ENCODE peak calls at places on chromosomes 2 and 18, in ten cellular contexts. U is neuronal stem cell, T is lower lobe of right lung, F is PC-9, X is lung, K is heart right ventricle, S is H7, N is Panc1, W is HL-60, M is GM06990. Y is an unnamed sample.

GRCh38 chr2:11829324-11829946 is 83.0 kb downstream of the LPIN1 start:
- DNase-seq in U (peak; percentile 71), M (peak; percentile 78), T (peak; percentile 73), K (peak; percentile 75), X (peak; percentile 60), F (peak; percentile 44), W (peak; percentile 65), S (peak; percentile 76), N (peak; percentile 46), Y (peak; percentile 85)

GRCh38 chr2:231648579-231649174 is 56.0 kb downstream of the TEX44 start:
- DNase-seq in U (no peak), F (peak; percentile 89), X (peak; percentile 79), S (peak; percentile 87), N (peak; percentile 55), K (peak; percentile 68), W (peak; percentile 80), M (no peak), T (peak; percentile 87), Y (peak; percentile 69)

GRCh38 chr2:136008205-136008865 is 22.9 kb upstream of the DARS1 start:
- DNase-seq in T (peak; percentile 82), F (no peak), N (no peak), W (peak; percentile 99), S (no peak), M (no peak), X (peak; percentile 69), K (peak; percentile 29), U (no peak), Y (no peak)

GRCh38 chr2:86286518-86286917 is 50.9 kb downstream of the REEP1 start:
- DNase-seq in W (no peak), K (no peak), T (no peak), N (no peak), X (no peak), M (no peak), U (no peak), F (no peak), S (no peak), Y (no peak)

GRCh38 chr18:39841133-39842041 is 2113.6 kb upstream of the PIK3C3 start:
- DNase-seq in F (peak; percentile 56), T (peak; percentile 51), U (peak; percentile 71), M (no peak), X (peak; percentile 52), K (peak; percentile 4), N (no peak), W (peak; percentile 7), S (peak; percentile 74), Y (peak; percentile 92)

GRCh38 chr18:58723810-58724602 is 52.7 kb downstream of the MALT1 start:
- DNase-seq in S (no peak), M (no peak), T (no peak), U (no peak), N (no peak), K (no peak), F (no peak), W (no peak), X (no peak), Y (no peak)

GRCh38 chr2:237695201-237695780 is 67.9 kb downstream of the LRRFIP1 start:
- DNase-seq in W (peak; percentile 67), K (no peak), M (peak; percentile 64), F (peak; percentile 63), T (no peak), X (no peak), S (no peak), U (no peak), N (peak; percentile 83), Y (no peak)

GRCh38 chr2:157421964-157422363 is 21.9 kb downstream of the CYTIP start:
- DNase-seq in T (no peak), N (no peak), X (no peak), M (no peak), S (no peak), W (no peak), K (no peak), U (no peak), F (no peak), Y (no peak)

GRCh38 chr2:128260239-128261138 is 58.2 kb downstream of the HS6ST1 start:
- DNase-seq in K (no peak), X (peak; percentile 57), W (no peak), M (no peak), N (no peak), F (peak; percentile 73), U (peak; percentile 61), S (peak; percentile 89), T (no peak), Y (peak; percentile 83)

GRCh38 chr2:120720176-120720575 is 15.5 kb upstream of the GLI2 start:
- DNase-seq in K (no peak), T (no peak), M (no peak), W (no peak), F (no peak), S (peak; percentile 8), X (no peak), N (no peak), U (no peak), Y (no peak)

GRCh38 chr2:20470211-20470610 is 23.3 kb downstream of the RHOB start:
- DNase-seq in K (no peak), X (no peak), T (no peak), W (no peak), U (no peak), N (no peak), S (no peak), M (no peak), F (no peak), Y (no peak)

GRCh38 chr18:68177807-68178702 is 536.9 kb downstream of the TMX3 start:
- DNase-seq in S (no peak), M (no peak), F (peak; percentile 45), T (no peak), K (no peak), W (no peak), N (peak; percentile 32), X (no peak), U (no peak), Y (no peak)

GRCh38 chr2:174985624-174986023 is 19.6 kb downstream of the CHN1 start:
- DNase-seq in M (no peak), K (no peak), X (no peak), U (no peak), T (no peak), N (no peak), S (no peak), F (no peak), W (no peak), Y (peak; percentile 21)

GRCh38 chr2:199973703-199974102 is 18.3 kb downstream of the MAIP1 start:
- DNase-seq in S (peak; percentile 33), U (no peak), T (no peak), M (no peak), N (no peak), W (no peak), X (no peak), F (no peak), K (no peak), Y (peak; percentile 48)

GRCh38 chr2:135164431-135164830 is 112.3 kb downstream of the RAB3GAP1 start:
- DNase-seq in X (no peak), S (no peak), F (peak; percentile 16), N (no peak), M (no peak), W (no peak), T (no peak), U (no peak), K (no peak), Y (no peak)

GRCh38 chr2:180882959-180883358 is 97.4 kb upstream of the UBE2E3 start:
- DNase-seq in S (no peak), T (no peak), M (no peak), X (no peak), N (no peak), W (no peak), K (no peak), U (no peak), F (no peak), Y (no peak)

DNA sequence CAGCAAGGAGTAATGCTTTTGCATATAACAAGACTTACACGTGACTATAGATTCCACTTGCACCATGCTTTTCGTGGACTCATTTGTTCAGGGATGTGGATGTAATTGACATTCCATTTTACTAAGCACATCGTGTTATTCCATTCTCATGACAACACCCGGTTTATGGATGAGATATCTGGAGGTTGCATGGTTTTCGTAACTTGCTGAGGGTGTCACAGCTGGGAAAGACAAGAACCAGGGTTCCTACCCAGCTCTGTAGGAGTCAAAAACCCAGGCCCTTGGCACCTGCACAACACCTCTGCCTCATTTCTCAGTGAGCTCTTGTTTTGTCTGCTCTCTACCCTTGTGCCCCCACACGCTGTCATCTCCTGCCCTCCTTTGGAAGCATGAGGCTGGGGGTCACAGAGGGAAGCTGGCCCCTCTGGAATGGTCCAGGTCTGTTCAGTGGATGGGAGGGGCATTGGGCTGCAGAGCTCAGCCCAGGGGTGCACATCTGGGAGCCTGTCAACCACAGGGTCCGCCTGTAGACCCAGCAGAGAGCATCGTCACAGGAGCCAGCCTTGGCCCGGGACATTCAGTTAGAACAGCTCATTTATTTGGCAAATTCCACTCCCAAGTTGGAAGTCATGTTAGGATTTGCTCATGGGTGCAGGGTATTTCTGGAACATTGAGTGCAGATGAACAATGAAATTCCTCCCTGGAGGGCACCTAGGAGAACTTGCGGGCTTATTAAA is 120.1 kb upstream of the TWIST2 start:
- DNase-seq in N (no peak), U (no peak), W (no peak), X (peak; percentile 27), M (no peak), S (no peak), K (no peak), T (no peak), F (no peak), Y (no peak)
- H3K27me3 ChIP-seq in N (no peaks in the 10 kb centered on the region), U (peaks cover 10% of the 10 kb centered on the region), W (no peaks in the 10 kb centered on the region), X (no peaks in the 10 kb centered on the region), M (no peaks in the 10 kb centered on the region), S (no peaks in the 10 kb centered on the region), K (no peaks in the 10 kb centered on the region), T (no peaks in the 10 kb centered on the region), F (peaks cover 81% of the 10 kb centered on the region), Y (no peaks in the 10 kb centered on the region)

GRCh38 chr2:778680-779350 is 101.6 kb upstream of the TMEM18 start:
- DNase-seq in T (no peak), M (no peak), U (no peak), S (no peak), N (no peak), W (no peak), F (no peak), X (no peak), K (no peak), Y (no peak)
- H3K27me3 ChIP-seq in T (peaks cover 5% of the 10 kb centered on the region), M (no peaks in the 10 kb centered on the region), U (no peaks in the 10 kb centered on the region), S (no peaks in the 10 kb centered on the region), N (no peaks in the 10 kb centered on the region), W (no peaks in the 10 kb centered on the region), F (peaks cover 95% of the 10 kb centered on the region), X (no peaks in the 10 kb centered on the region), K (no peaks in the 10 kb centered on the region), Y (no peaks in the 10 kb centered on the region)

GRCh38 chr2:2332381-2332780 is 1.3 kb upstream of the MYT1L start:
- DNase-seq in W (no peak), M (no peak), T (no peak), K (no peak), F (no peak), S (no peak), N (no peak), X (no peak), U (no peak), Y (no peak)
- H3K27me3 ChIP-seq in W (no peaks in the 10 kb centered on the region), M (no peaks in the 10 kb centered on the region), T (no peaks in the 10 kb centered on the region), K (no peaks in the 10 kb centered on the region), F (peaks cover 19% of the 10 kb centered on the region), S (no peaks in the 10 kb centered on the region), N (no peaks in the 10 kb centered on the region), X (no peaks in the 10 kb centered on the region), U (no peaks in the 10 kb centered on the region), Y (no peaks in the 10 kb centered on the region)

DNA sequence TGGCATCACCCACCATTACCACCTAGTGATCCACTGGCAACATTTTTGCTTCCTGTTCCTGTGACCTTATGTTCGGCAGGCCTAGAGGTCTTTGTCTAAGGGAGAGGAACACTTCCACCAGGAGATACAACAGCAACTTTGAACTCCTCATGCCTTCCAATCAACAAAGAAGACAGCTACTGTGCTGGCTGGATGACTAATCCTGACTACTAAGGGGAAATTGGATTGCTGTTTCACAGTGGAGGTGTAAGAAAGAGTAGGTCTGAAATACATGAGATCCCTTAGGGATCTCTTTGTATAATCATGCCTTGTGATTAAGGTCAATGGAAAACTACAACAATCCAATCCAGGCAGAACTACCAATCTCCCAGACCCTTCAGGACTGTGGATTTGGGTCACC is 45.2 kb downstream of the EIF2AK3 start:
- DNase-seq in S (no peak), W (no peak), N (no peak), U (no peak), F (no peak), K (no peak), T (no peak), X (no peak), M (no peak), Y (no peak)
- H3K27me3 ChIP-seq in S (no peaks in the 10 kb centered on the region), W (no peaks in the 10 kb centered on the region), N (no peaks in the 10 kb centered on the region), U (no peaks in the 10 kb centered on the region), F (no peaks in the 10 kb centered on the region), K (no peaks in the 10 kb centered on the region), T (no peaks in the 10 kb centered on the region), X (no peaks in the 10 kb centered on the region), M (no peaks in the 10 kb centered on the region), Y (no peaks in the 10 kb centered on the region)

Y was measured in neural progenitor cell.